ENCODE peak calls at places on chromosome X, in four cellular contexts. L is epithelial cell of esophagus, X is colonic mucosa, H is GM10248. U is an unnamed sample.

GRCh38 chrX:12118134-12118533 is 20.1 kb upstream of the FRMPD4 start:
- DNase-seq in X (no peak), L (no peak), H (no peak), U (no peak)

GRCh38 chrX:30690330-30690729 is 37.1 kb downstream of the GK start:
- DNase-seq in X (no peak), L (no peak), H (no peak), U (no peak)

GRCh38 chrX:68936608-68937007 is 107.8 kb downstream of the EFNB1 start:
- DNase-seq in L (peak; percentile 92), X (no peak), H (no peak), U (no peak)

GRCh38 chrX:38861489-38861888 is 60.2 kb downstream of the MID1IP1 start:
- DNase-seq in H (no peak), X (no peak), L (no peak), U (no peak)

GRCh38 chrX:140765043-140765784 is 55.7 kb downstream of the LINC00632 start:
- DNase-seq in X (no peak), H (no peak), L (no peak), U (no peak)

GRCh38 chrX:103531002-103531401 is 11.7 kb upstream of the RAB40A start:
- DNase-seq in L (no peak), H (no peak), X (no peak), U (no peak)

GRCh38 chrX:123188081-123188480 is 4.0 kb downstream of the GRIA3 start:
- DNase-seq in X (no peak), H (no peak), L (peak; percentile 37), U (no peak)

GRCh38 chrX:37350034-37350365 is 836 bp downstream of the PRRG1 start:
- DNase-seq in X (no peak), H (no peak), L (peak; percentile 8), U (no peak)

GRCh38 chrX:70134116-70134477 is 850 bp downstream of the IGBP1 start:
- DNase-seq in H (no peak), L (peak; percentile 10), X (peak; percentile 25), U (no peak)

GRCh38 chrX:45479196-45479834 is 278.6 kb upstream of the DIPK2B start:
- DNase-seq in H (no peak), L (peak; percentile 81), X (no peak), U (no peak)

GRCh38 chrX:120514236-120514635 is 45.1 kb upstream of the LAMP2 start:
- DNase-seq in X (no peak), H (peak; percentile 12), L (peak; percentile 38), U (no peak)

GRCh38 chrX:118370921-118371624 is 25.2 kb downstream of the WDR44 start:
- DNase-seq in H (no peak), X (no peak), L (no peak), U (no peak)

GRCh38 chrX:134294548-134294947 is 57.6 kb downstream of the CCDC160 start:
- DNase-seq in H (no peak), L (peak; percentile 11), X (no peak), U (no peak)

DNA sequence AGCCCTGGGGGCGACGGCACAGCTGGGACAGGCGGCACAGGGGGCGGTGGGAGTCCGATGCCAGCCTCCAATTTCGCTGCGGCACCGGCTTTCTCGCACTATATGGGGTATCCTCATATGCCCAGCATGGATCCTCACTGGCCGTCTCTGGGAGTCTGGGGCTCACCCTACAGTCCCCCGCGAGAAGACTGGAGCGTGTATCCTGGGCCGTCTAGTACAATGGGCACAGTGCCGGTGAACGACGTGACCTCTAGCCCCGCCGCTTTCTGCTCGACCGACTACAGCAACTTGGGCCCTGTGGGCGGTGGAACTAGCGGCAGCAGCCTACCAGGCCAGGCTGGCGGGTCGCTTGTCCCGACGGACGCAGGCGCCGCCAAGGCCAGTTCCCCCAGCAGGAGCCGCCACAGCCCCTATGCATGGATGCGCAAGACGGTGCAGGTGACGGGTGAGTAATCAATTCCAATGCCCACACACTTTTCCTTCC is 500 bp downstream of the CDX4 start:
- DNase-seq in H (no peak), L (peak; percentile 0), X (no peak), U (no peak)
- TF ChIP-seq CTCF in H (no peak), L (no peak), X (no peak), U (no peak)

DNA sequence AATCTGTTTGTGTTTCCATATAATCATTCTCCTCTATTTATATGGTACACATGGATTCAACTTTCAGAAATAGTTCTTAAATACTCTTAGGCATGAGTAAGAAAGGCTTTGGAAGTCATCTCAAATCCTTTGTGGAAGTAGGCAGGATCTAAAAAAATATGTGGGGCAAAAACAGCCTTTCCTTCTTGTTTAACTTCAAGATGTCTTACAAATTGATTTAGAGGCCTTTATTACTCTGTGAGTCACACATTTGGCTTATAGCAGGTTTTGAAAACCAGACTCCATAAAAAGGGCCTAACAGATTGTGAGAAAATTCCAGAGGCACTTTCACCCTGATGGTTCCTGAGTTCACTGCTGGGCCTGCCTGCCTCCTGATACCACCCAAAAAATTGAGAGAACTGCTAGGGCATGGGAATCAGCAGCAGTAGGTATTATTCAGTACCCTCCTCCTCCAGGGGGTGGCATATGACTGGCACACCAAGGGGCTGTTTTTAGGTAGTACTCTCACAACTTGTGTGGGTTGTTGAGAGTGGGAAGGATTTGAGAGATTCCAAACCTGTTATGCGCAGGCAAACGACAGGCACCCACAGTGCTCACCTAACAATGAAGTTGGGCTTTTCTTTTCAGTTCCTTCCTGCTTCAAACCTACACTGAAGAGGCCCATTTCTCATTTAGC is 162.7 kb upstream of the MBNL3 start:
- DNase-seq in L (no peak), X (no peak), H (no peak), U (peak; percentile 42)
- TF ChIP-seq CTCF in L (peak; percentile 23), X (no peak), H (no peak), U (no peak)

GRCh38 chrX:154804957-154805695 is at the start of gene MPP1:
- DNase-seq in X (peak; percentile 76), H (peak; percentile 88), L (peak; percentile 76), U (no peak)
- TF ChIP-seq CTCF in X (no peak), H (no peak), L (no peak), U (no peak)

DNA sequence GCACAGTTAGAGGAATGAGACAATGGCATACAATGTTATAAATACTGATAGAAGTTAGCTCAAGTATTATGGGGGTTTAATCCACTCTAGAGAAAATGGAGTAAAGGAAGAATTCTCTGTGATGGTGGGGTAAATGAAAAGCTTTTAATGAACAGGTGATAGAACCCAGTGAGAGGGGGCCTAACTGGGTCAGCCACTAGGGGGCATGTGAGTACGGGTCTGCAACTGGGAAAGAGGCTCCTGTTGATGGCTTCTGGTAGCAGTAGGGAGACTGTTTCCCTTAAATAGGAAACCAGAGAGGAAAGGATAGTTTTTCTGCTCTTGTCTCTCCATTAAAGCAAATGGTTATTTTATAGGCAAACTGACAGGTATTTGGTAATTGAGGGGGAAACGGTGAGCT is 132.8 kb upstream of the GPR101 start:
- DNase-seq in X (peak; percentile 17), L (peak; percentile 0), H (no peak), U (no peak)
- TF ChIP-seq CTCF in X (no peak), L (peak; percentile 19), H (peak; percentile 13), U (no peak)

DNA sequence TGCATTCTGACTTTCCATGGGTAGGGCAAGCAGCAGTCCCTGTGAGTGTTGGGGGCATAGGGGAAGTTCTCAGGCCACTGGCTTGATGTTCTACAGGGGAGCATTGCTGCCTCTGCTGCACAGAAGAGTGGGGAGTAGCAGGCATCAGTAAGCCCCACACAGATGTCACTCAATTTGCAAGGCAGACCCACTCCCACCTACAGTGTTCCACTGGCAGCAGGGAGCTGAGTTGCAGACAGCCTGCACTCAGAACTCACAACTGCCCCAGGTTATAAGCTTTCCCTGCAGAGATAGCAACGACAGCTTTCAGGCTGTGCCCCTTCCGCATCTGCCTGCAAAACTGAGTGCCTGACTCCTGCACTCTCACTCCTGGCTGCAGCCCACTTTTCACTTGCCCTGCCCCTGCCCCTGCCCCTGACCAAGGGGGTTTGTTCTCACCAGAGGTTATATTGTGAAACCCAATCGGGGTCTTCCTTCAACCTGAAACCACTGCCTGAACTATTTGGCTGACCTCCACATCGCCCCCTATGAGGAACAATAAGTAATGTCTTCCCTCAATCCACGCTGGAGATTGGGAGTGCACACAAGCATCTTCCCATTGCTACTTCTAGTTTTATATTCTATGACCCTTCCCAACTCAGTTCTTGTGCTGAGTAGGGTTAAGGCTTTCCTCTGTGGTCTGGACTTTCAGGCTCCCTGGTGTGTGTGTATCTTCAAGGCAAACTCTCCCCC is 227.4 kb upstream of the CXorf51B start:
- DNase-seq in X (no peak), H (no peak), L (no peak), U (no peak)
- TF ChIP-seq CTCF in X (no peak), H (no peak), L (no peak), U (no peak)

DNA sequence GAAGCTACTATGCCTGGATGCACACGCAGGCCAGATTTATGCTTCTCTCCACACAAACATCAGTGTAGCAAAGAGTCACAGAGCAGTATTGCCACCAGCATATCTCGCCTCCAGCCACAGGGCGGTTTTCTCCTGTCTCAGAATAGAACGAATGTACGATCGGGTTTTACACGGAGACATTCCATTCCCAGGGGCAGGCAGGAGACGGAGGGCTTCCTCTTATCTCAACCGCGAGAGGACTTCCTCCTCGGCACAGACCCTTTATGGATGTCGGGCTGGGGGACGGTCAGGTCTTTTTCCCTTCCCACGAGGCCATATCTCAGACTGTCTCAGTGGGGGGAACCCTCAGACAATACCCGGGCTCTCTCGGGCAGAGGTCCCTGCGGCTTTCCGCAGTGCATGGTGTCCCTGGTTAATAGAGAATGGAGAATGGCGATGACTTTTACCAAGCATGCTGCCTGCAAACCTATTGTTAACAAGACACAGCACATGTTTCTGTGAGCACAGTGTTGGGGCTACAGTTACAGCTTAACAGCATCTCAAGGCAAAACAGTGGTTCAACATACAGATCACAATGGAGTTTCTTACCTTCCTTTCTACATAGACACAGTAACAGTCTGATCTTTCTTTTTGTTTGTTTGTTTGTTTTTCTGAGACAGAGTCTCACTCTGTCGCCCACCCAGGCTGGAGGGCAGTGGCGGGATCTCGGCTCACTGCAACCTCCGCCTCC is 24.1 kb downstream of the CSF2RA start:
- DNase-seq in L (no peak), H (no peak), X (no peak), U (no peak)
- TF ChIP-seq CTCF in L (no peak), H (no peak), X (no peak), U (no peak)

GRCh38 chrX:75038925-75039324 is 113.7 kb upstream of the NEXMIF start:
- DNase-seq in L (peak; percentile 7), X (no peak), H (no peak), U (no peak)
- TF ChIP-seq CTCF in L (no peak), X (no peak), H (peak; percentile 28), U (no peak)

U was measured in vagina.